ENCODE peak calls at places on chromosomes 1 and 21, in seven cellular contexts. R is suprapubic skin, A is MM.1S, C is foreskin fibroblast, L is cardiac muscle cell, H is cardiac fibroblast, Q is upper lobe of left lung. U is an unnamed sample.

GRCh38 chr1:168803696-168804510 is 74.9 kb upstream of the DPT start:
- DNase-seq in R (no peak), A (no peak), C (no peak), L (peak; percentile 63), H (no peak), Q (no peak), U (no peak)

GRCh38 chr1:211910917-211911485 is 80.4 kb upstream of the LPGAT1 start:
- DNase-seq in R (no peak), A (no peak), C (peak; percentile 66), L (no peak), H (no peak), Q (no peak), U (no peak)

GRCh38 chr1:209673631-209674417 is 1.4 kb upstream of the G0S2 start:
- DNase-seq in R (no peak), A (no peak), C (no peak), L (no peak), H (peak; percentile 52), Q (peak; percentile 65), U (no peak)

GRCh38 chr1:82086739-82087138 is 286.0 kb downstream of the ADGRL2 start:
- DNase-seq in R (no peak), A (no peak), C (peak; percentile 74), L (no peak), H (peak; percentile 29), Q (no peak), U (no peak)

GRCh38 chr1:15492572-15492971 is 16.7 kb downstream of the CELA2B start:
- DNase-seq in R (no peak), A (no peak), C (no peak), L (peak; percentile 93), H (no peak), Q (no peak), U (no peak)

GRCh38 chr1:198101716-198102453 is 54.9 kb upstream of the NEK7 start:
- DNase-seq in R (no peak), A (no peak), C (peak; percentile 50), L (no peak), H (no peak), Q (no peak), U (no peak)

GRCh38 chr1:206846475-206846874 is 18.9 kb upstream of the IL20 start:
- DNase-seq in R (no peak), A (no peak), C (no peak), L (no peak), H (no peak), Q (peak; percentile 67), U (no peak)

GRCh38 chr1:4633346-4633745 is 21.1 kb upstream of the AJAP1 start:
- DNase-seq in R (no peak), A (no peak), C (no peak), L (no peak), H (no peak), Q (no peak), U (no peak)

GRCh38 chr1:62687903-62688686 is at the start of gene DOCK7:
- DNase-seq in R (peak; percentile 87), A (peak; percentile 66), C (peak; percentile 94), L (peak; percentile 85), H (peak; percentile 88), Q (peak; percentile 74), U (peak; percentile 86)

GRCh38 chr1:22673486-22674409 is 20.7 kb downstream of the C1QB start:
- DNase-seq in R (no peak), A (no peak), C (peak; percentile 87), L (peak; percentile 74), H (peak; percentile 77), Q (no peak), U (peak; percentile 71)
- TF ChIP-seq CTCF in R (peak; percentile 49), A (peak; percentile 72), C (peak; percentile 92), L (peak; percentile 84), H (peak; percentile 86), Q (peak; percentile 34), U (peak; percentile 79)

GRCh38 chr1:79255421-79255820 is 248.9 kb upstream of the ADGRL4 start:
- DNase-seq in R (no peak), A (no peak), C (no peak), L (no peak), H (no peak), Q (no peak), U (no peak)
- TF ChIP-seq CTCF in R (no peak), A (no peak), C (no peak), L (no peak), H (no peak), Q (no peak), U (no peak)

DNA sequence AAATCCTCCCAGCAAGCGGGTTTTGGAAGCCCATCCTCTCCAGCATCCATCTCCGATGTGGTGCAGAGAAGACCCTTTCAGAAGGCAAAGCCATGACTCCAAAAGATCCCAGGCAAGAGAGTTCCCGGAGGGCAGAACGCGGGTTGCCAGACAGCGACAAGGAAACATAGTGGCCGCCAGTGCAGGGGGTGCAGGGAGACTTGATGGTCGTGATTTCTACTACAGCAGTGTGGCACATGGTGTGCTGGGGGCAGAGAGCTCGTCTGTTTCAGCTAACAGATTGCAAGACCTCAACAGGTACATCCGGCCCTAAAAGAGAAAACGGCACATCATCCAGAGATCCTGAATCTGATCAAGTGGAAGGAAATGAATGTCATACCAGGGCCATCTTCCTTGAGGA is 74.3 kb downstream of the HLCS start:
- DNase-seq in R (no peak), A (no peak), C (no peak), L (no peak), H (no peak), Q (no peak), U (no peak)
- TF ChIP-seq CTCF in R (no peak), A (no peak), C (no peak), L (no peak), H (no peak), Q (no peak), U (no peak)

GRCh38 chr1:26498894-26499293 is 26.7 kb downstream of the HMGN2 start:
- DNase-seq in R (no peak), A (no peak), C (no peak), L (no peak), H (no peak), Q (no peak), U (no peak)

GRCh38 chr1:26496881-26497280 is 24.6 kb downstream of the HMGN2 start:
- DNase-seq in R (no peak), A (no peak), C (peak; percentile 32), L (no peak), H (no peak), Q (no peak), U (no peak)

GRCh38 chr1:26500488-26501175 is 28.4 kb downstream of the HMGN2 start:
- DNase-seq in R (peak; percentile 94), A (peak; percentile 83), C (peak; percentile 93), L (peak; percentile 87), H (peak; percentile 74), Q (peak; percentile 89), U (peak; percentile 97)
- TF ChIP-seq CTCF in R (no peak), A (no peak), C (no peak), L (no peak), H (no peak), Q (peak; percentile 49), U (no peak)

DNA sequence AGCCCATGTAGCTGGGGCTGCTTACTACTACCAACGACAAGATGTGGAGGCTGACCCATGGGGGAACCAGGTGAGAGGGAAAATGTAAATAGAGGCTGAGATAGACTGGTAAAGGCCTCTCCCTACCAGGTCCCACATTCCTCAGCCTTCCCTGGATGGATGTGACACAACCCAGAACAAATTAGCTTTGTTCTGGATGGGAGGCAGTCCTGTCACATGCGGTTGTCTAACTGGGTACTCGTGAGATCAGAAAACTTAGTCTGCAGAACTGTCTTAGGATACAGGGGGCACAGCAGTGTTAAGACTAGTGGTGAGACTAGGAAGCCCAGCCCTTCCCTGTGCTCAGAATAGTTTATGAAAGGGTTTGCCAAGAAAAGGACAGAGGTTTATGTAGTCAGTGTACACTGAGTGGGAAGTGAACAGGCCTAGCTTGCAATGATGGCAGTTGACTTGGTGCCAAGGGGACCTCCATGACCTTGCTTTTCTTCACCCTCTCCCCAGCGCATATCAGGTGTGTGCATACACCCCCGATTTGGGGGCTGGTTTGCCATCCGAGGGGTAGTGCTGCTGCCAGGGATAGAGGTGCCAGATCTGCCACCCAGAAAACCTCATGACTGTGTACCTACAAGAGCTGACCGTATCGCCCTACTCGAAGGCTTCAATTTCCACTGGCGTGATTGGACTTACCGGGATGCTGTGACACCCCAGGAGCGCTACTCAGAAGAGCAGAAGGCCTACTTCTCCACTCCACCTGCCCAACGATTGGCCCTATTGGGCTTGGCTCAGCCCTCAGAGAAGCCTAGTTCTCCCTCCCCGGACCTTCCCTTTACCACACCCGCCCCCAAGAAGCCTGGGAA is 8.4 kb downstream of the MMACHC start:
- DNase-seq in R (no peak), A (no peak), C (peak; percentile 41), L (no peak), H (peak; percentile 27), Q (no peak), U (no peak)
- TF ChIP-seq CTCF in R (no peak), A (no peak), C (peak; percentile 4), L (peak; percentile 15), H (peak; percentile 11), Q (peak; percentile 33), U (no peak)

GRCh38 chr1:201771466-201771865 is 57.5 kb upstream of the IPO9 start:
- DNase-seq in R (no peak), A (no peak), C (no peak), L (no peak), H (peak; percentile 98), Q (no peak), U (no peak)

GRCh38 chr1:201769072-201769471 is 59.9 kb upstream of the IPO9 start:
- DNase-seq in R (no peak), A (no peak), C (no peak), L (no peak), H (no peak), Q (no peak), U (no peak)

GRCh38 chr1:201767339-201767738 is 61.6 kb upstream of the IPO9 start:
- DNase-seq in R (no peak), A (no peak), C (no peak), L (no peak), H (no peak), Q (no peak), U (no peak)

GRCh38 chr1:201772178-201772577 is 56.8 kb upstream of the IPO9 start:
- DNase-seq in R (no peak), A (no peak), C (no peak), L (no peak), H (no peak), Q (no peak), U (no peak)

DNA sequence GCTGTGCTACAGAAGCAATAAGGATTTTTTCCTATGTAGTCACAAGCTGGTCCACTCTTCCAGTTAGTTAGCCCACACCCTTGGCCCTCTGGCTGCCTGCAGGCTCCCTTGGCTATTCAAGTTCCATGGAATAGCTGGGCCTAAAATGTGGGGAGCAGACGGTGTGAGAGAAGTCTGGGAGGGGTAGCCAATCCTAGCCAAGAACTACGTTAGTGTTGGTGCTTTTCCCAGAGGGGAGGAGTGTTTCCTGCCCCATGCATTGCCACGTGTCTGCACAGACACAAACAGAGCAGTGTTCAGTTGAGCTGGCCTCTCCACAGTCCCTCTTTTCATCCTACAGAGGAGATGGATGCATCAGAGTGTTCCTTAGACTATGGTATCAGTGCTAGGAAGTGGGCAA is 59.0 kb upstream of the IPO9 start:
- DNase-seq in R (no peak), A (no peak), C (peak; percentile 78), L (no peak), H (peak; percentile 92), Q (no peak), U (no peak)
- TF ChIP-seq CTCF in R (no peak), A (no peak), C (no peak), L (no peak), H (no peak), Q (no peak), U (no peak)

U was measured in GM20000.